ENCODE peak calls at places on chromosome 4, in eight cellular contexts. T is stimulated activated CD4-positive, alpha-beta T cell treated with anti-CD3 and anti-CD28 coated beads, Interleukin-2, amount 100 ng/mL, for 48 hours; C is activated CD4-positive, alpha-beta memory T cell treated with anti-CD3 and anti-CD28 coated beads, Interleukin-2, amount 10 ng/mL, durations not matched to agents 7 days and 5 days; A is NCI-H774; B is nephron progenitor cell; M is type B pancreatic cell; R is AML-193; E is activated CD8-positive, alpha-beta memory T cell treated with anti-CD3 and anti-CD28 coated beads, Interleukin-2, amount 10 ng/mL, durations not matched to agents 7 days and 5 days. H is an unnamed sample.

GRCh38 chr4:142379277-142380051 is 466.6 kb downstream of the INPP4B start:
- DNase-seq in T (no peak), C (no peak), A (no peak), B (no peak), M (no peak), R (no peak), E (no peak), H (no peak)

GRCh38 chr4:45078201-45078600 is 351.8 kb upstream of the GNPDA2 start:
- DNase-seq in T (no peak), C (no peak), A (no peak), B (no peak), M (no peak), R (no peak), E (no peak), H (no peak)

GRCh38 chr4:159925770-159926169 is 822.9 kb downstream of the RAPGEF2 start:
- DNase-seq in T (no peak), C (no peak), A (no peak), B (no peak), M (no peak), R (no peak), E (no peak), H (no peak)

GRCh38 chr4:71532407-71532806 is 193.6 kb downstream of the SLC4A4 start:
- DNase-seq in T (no peak), C (no peak), A (no peak), B (no peak), M (no peak), R (no peak), E (no peak), H (no peak)

GRCh38 chr4:179110356-179110755 is 1668.1 kb upstream of the AGA start:
- DNase-seq in T (no peak), C (no peak), A (no peak), B (no peak), M (no peak), R (no peak), E (no peak), H (no peak)

GRCh38 chr4:37882665-37883296 is 8.1 kb upstream of the TBC1D1 start:
- DNase-seq in T (no peak), C (no peak), A (no peak), B (no peak), M (no peak), R (no peak), E (no peak), H (no peak)

GRCh38 chr4:11182586-11183357 is 245.9 kb downstream of the HS3ST1 start:
- DNase-seq in T (no peak), C (no peak), A (no peak), B (no peak), M (no peak), R (no peak), E (no peak), H (no peak)

GRCh38 chr4:85514783-85515182 is 39.8 kb downstream of the ARHGAP24 start:
- DNase-seq in T (no peak), C (no peak), A (no peak), B (no peak), M (no peak), R (no peak), E (no peak), H (no peak)

GRCh38 chr4:179855471-179855870 is 2387.7 kb upstream of the TENM3 start:
- DNase-seq in T (no peak), C (no peak), A (no peak), B (no peak), M (no peak), R (no peak), E (no peak), H (no peak)

GRCh38 chr4:168707205-168707604 is 210.4 kb downstream of the PALLD start:
- DNase-seq in T (no peak), C (no peak), A (no peak), B (no peak), M (no peak), R (no peak), E (no peak), H (no peak)

GRCh38 chr4:108171541-108172230 is 3.0 kb upstream of the LEF1 start:
- DNase-seq in T (peak; percentile 43), C (peak; percentile 63), A (no peak), B (peak; percentile 64), M (peak; percentile 70), R (no peak), E (peak; percentile 74), H (no peak)

H was measured in GM12891.